ENCODE peak calls at places on chromosomes 2 and 18, in five cellular contexts. D, Q, O, A and C are unnamed samples.
A peak's percentile ranks its signal among the peaks of the same experiment; 100 is the strongest.

GRCh38 chr2:229539628-229540027 is 174.7 kb downstream of the DNER start:
- DNase-seq in Q (no peak), O (peak; percentile 1), A (no peak), D (no peak), C (no peak)

GRCh38 chr2:215436705-215437570 is 1.1 kb upstream of the FN1 start:
- DNase-seq in O (peak; percentile 68), A (no peak), Q (no peak), D (no peak), C (no peak)

GRCh38 chr18:55076643-55077218 is 117.5 kb upstream of the CCDC68 start:
- DNase-seq in A (no peak), D (no peak), O (no peak), Q (no peak), C (no peak)

GRCh38 chr2:11674983-11675382 is 5.0 kb upstream of the NTSR2 start:
- DNase-seq in D (no peak), O (no peak), Q (no peak), A (no peak), C (no peak)

GRCh38 chr2:103552775-103553174 is 790.9 kb downstream of the TMEM182 start:
- DNase-seq in O (no peak), D (no peak), Q (no peak), A (no peak), C (no peak)

GRCh38 chr2:220090050-220090449 is 462.6 kb downstream of the SLC4A3 start:
- DNase-seq in O (no peak), A (no peak), Q (no peak), D (no peak), C (no peak)

GRCh38 chr18:9029131-9029530 is 73.4 kb upstream of the NDUFV2 start:
- DNase-seq in Q (no peak), O (peak; percentile 7), A (no peak), D (no peak), C (no peak)

GRCh38 chr18:73124165-73124564 is 256.4 kb upstream of the NETO1 start:
- DNase-seq in D (no peak), O (no peak), Q (no peak), A (no peak), C (no peak)

GRCh38 chr2:149715005-149715592 is 127.5 kb upstream of the MMADHC start:
- DNase-seq in Q (no peak), O (peak; percentile 72), A (no peak), D (no peak), C (no peak)

GRCh38 chr2:11856095-11856494 is 109.7 kb downstream of the LPIN1 start:
- DNase-seq in O (no peak), A (no peak), Q (no peak), D (no peak), C (no peak)

GRCh38 chr2:234858790-234859329 is 93.0 kb upstream of the SH3BP4 start:
- DNase-seq in Q (no peak), O (no peak), D (no peak), A (no peak), C (no peak)

GRCh38 chr2:238143239-238143951 is 4.9 kb downstream of the KLHL30 start:
- DNase-seq in D (no peak), Q (peak; percentile 88), O (peak; percentile 35), A (no peak), C (peak; percentile 24)

GRCh38 chr2:86646329-86646728 is 22.7 kb upstream of the RNF103 start:
- DNase-seq in D (no peak), A (no peak), O (no peak), Q (no peak), C (no peak)

GRCh38 chr2:236568068-236568921 is 1.3 kb upstream of the ACKR3 start:
- DNase-seq in A (peak; percentile 48), Q (peak; percentile 55), O (peak; percentile 30), D (peak; percentile 73), C (no peak)

GRCh38 chr2:100832885-100833284 is 12.9 kb downstream of the NPAS2 start:
- DNase-seq in A (no peak), O (no peak), Q (no peak), D (no peak), C (no peak)

GRCh38 chr2:99651930-99652670 is 162.3 kb upstream of the REV1 start:
- DNase-seq in A (no peak), O (peak; percentile 27), D (no peak), Q (no peak), C (no peak)

DNA sequence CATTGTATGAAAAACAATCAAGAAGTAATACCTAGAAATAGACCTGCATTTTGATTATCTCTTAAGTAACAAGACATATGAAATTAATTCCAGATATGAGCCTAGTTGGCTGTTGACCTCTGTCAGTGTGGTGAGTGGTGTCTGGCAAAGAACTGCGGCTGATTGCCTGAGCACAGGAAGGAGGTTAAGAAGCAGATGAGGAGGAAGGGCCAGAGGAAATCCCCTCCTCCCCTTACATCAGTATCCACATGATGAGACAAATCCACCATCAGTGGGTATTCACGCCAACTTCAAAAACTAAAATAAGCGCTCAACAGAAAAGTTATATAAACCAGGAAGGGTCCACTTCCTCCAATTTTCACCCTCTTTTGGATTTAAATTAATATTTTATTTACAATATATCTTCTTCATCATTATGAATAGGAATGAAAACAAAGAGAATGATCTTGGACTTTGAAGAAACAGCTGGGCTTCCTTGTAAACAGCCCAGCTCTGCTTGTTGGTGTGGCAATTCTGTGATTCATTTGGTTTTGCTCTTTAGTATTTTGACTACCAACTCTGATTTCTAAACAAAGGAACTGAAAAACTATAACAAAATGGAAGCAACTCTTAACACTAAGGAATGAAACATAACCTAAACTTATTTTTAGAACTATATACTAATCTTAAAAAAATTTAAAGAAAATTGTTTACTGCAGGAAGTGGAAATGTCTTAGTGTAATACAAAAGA is 27.3 kb downstream of the RFTN2 start:
- DNase-seq in A (no peak), O (peak; percentile 5), D (no peak), Q (no peak), C (no peak)
- H3K27ac ChIP-seq in A (no peak overlapping the region), O (no peak overlapping the region), D (peak overlapping the region; percentile 12), Q (no peak overlapping the region), C (no peak overlapping the region)

DNA sequence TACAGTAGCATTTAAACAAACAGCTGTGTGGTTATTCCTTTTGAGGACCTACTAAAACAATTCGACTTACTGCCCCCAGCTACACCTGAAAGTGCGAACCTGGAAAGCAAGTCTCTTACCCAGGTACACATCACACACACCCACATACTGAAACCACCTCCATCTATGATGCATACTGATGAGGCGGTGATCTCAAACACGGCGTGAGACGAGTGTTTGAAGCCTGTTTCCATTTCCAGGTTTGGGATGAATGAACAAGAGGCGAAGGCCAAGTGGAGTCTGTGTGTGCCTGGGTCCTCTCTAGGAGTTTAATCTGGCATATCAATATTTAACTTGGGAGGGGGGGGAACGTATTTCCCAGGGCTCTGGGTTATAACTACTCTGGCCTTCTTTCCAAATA is 1.6 kb downstream of the TMEM185B start:
- DNase-seq in D (no peak), Q (no peak), A (no peak), O (no peak), C (no peak)
- H3K27ac ChIP-seq in D (no peak overlapping the region), Q (peak overlapping the region; percentile 99), A (no peak overlapping the region), O (no peak overlapping the region), C (no peak overlapping the region)

DNA sequence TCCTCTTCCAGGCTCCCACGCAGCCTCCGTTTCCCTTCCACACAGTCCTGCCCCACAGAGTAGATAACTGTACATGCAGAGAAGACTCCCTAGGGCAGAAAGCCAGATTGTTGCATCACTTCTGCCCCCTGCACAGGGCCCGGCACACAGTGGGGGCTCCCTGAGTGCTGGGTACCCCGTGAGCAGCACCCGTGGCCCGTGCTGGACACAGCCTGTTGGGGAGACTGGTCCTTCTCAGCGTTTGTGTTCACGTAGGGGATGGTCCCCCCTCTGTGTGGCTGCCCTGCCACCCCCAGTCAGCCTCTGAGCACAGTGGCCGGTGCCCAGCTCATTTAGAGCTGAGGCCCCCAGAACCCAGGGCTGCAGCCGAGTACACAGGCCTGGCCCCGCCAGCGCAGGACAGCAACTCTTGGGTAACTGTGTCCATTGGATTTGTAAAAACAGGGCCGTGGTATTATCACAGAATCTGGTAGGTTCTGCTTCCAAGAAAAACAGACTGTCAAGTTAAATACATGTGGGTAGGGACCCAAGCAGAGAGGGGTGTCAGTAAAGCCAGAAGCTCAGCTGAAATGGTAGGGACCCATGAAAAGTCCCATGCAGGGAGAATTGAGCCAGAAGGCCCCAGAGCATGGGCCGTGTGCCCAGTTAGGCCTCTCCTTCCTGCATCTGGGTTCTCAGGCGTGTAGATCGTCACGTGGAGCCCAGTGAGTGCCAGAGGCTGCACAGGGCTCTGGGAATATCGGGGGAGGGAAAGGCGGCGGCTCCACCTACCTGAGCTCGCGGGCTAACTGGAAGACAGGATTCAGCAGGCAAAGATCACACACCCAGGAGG is 257.3 kb downstream of the ATAD2B start:
- DNase-seq in A (peak; percentile 82), Q (peak; percentile 73), O (peak; percentile 88), D (peak; percentile 80), C (peak; percentile 66)
- H3K27ac ChIP-seq in A (peak overlapping the region; percentile 45), Q (peak overlapping the region; percentile 9), O (no peak overlapping the region), D (no peak overlapping the region), C (peak overlapping the region; percentile 31)

DNA sequence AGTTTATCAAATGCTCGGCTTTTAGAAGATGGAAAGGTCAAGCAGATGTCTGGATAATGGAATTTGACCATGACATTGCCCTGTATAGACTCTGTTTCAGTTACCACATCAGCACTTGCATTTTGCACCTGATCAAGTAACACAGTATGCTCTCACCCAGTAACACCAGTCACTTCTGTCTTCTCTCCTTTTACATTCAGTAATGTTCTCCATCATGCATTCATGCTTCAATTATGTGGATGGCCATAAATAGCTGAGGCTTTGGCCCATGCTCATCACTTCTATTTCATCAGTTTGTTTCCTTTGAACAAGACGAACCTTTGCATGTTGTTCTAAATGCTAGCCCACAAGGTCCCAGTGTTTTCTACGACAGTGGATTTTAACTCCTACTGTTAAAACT is 322.9 kb upstream of the ACVR2A start:
- DNase-seq in Q (no peak), O (no peak), A (no peak), D (no peak), C (no peak)
- H3K27ac ChIP-seq in Q (no peak overlapping the region), O (no peak overlapping the region), A (no peak overlapping the region), D (no peak overlapping the region), C (no peak overlapping the region)

DNA sequence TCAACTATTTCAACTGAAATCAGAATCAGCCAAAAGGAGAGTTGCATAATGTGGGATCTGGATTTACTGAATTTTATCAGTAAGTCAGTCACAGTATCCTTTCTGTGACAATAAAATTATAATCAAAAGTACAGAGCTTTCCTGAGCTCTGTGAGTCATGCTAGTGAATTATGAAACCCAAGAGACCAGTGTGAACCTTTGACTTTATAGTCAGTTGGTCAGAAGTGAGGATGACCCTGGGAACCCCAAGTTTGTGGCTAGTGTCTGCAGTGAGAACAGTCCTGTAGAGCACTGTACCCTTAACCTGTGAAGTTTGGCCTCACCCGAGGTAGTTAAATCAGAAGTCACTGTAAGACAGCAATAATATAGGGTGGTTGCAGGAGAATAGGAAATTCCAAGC is 381.7 kb downstream of the CDH19 start:
- DNase-seq in O (no peak), Q (no peak), A (no peak), D (no peak), C (no peak)
- H3K27ac ChIP-seq in O (no peak overlapping the region), Q (no peak overlapping the region), A (no peak overlapping the region), D (no peak overlapping the region), C (peak overlapping the region; percentile 39)

GRCh38 chr18:48680339-48680738 is 141.5 kb downstream of the CTIF start:
- DNase-seq in A (no peak), Q (no peak), D (no peak), O (no peak), C (no peak)
- H3K27ac ChIP-seq in A (no peak overlapping the region), Q (peak overlapping the region; percentile 76), D (peak overlapping the region; percentile 2), O (no peak overlapping the region), C (no peak overlapping the region)

DNA sequence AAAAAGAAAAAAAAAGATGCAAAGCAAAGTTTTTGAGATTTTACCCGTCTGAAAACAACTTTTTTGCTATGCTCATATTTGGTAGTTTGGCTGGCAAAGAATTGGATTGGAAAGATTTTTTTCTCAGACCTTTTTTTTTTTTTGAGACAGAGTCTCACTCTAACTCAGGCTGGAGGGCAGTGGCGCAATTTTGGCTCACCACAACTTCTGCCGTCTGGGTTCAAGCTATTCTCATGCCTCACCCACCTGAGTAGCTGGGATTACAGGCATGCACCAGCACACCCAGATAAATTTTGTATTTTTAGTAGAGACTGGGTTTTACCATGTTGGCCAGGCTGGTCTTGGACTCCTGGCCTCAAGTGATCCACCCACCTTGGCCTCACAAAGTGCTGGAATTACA is 56.3 kb upstream of the TANC1 start:
- DNase-seq in A (no peak), Q (no peak), O (no peak), D (no peak), C (no peak)
- H3K27ac ChIP-seq in A (no peak overlapping the region), Q (no peak overlapping the region), O (no peak overlapping the region), D (no peak overlapping the region), C (no peak overlapping the region)